ENCODE peak calls at places on chromosomes 12 and 14, in six cellular contexts. T is adrenal gland, H is uterus, E is transverse colon, V is endodermal cell, P is heart left ventricle. O is an unnamed sample. For H3K4me1 and H3K27me3, the result is how much of the 10 kb centered on the place peaks cover.

GRCh38 chr14:22837750-22838538 is 1.6 kb downstream of the MMP14 start:
- DNase-seq in H (peak), P (peak), V (peak), E (peak), T (peak), O (peak)

GRCh38 chr12:71763682-71764379 is 9.2 kb downstream of the RAB21 start:
- DNase-seq in T (peak), V (no peak), E (no peak), P (no peak), H (no peak), O (no peak)

GRCh38 chr14:80587096-80587724 is 354.3 kb downstream of the CEP128 start:
- DNase-seq in P (no peak), E (no peak), T (no peak), H (no peak), V (no peak), O (peak)

GRCh38 chr12:123071401-123072304 is 79.2 kb downstream of the PITPNM2 start:
- DNase-seq in T (no peak), H (no peak), V (no peak), E (no peak), P (no peak), O (no peak)

GRCh38 chr14:22907429-22907828 is 11.5 kb downstream of the RBM23 start:
- DNase-seq in P (no peak), H (no peak), E (no peak), V (no peak), T (no peak), O (no peak)

GRCh38 chr14:24071144-24071697 is at the start of gene CPNE6:
- DNase-seq in H (no peak), V (no peak), E (no peak), T (no peak), P (no peak), O (no peak)

GRCh38 chr14:96274122-96274910 is 18.3 kb downstream of the BDKRB1 start:
- DNase-seq in E (no peak), P (no peak), H (no peak), T (no peak), V (no peak), O (no peak)

GRCh38 chr12:49109631-49110172 is 945 bp downstream of the LMBR1L start:
- DNase-seq in V (no peak), T (no peak), P (no peak), H (no peak), E (no peak), O (no peak)

DNA sequence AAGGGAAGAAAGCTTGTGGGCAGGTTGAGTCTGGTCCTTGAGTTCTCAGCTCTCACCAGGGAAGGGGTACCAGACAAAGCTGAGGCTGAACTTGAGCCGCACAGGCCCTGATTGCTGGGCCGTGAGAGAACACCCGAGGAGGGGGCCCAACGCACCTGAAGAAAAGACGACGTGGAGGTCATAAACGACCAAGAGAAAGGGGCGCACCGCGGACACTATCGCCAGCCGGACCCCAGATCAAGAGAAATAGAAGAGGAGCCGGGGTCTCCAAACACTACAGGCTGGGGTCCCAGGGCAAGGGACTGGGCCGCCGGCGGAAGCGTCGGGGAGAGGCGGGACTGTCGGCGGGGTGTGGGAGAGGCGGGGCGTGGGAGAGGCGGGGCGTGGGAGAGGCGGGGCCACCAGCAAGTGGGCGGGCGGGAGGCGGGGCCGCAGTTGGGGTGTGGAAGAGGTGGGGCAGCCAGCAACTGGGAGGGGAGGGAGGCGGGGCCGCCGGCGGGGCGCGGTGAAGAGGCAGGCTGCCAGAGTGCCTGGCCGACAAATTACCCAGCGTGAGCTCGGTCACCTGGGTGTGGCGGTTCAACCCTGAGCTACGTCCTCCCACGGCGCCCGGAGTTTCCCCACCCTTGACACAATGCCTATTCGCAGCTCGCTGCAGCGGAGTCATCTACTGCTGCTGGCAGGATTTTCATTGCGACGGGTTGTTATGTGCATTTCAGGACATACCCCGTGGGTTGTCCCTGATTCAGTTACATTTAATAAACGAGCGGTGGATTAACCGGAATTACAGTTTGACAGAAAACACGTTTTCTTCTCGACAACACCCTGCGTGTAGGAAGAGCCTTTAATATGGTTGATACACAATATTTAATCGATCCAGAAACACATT is 15.5 kb upstream of the NEMF start:
- DNase-seq in H (peak), P (peak), V (peak), T (peak), E (peak), O (peak)
- H3K4me1 ChIP-seq in H (under half), P (under half), V (under half), T (under half), E (under half), O (under half)

GRCh38 chr14:31270196-31270772 is 62.7 kb upstream of the HECTD1 start:
- DNase-seq in V (peak), H (no peak), P (no peak), E (peak), T (no peak), O (no peak)
- TF ChIP-seq CTCF in V (peak), H (no peak), P (no peak), E (peak), T (no peak), O (peak)

DNA sequence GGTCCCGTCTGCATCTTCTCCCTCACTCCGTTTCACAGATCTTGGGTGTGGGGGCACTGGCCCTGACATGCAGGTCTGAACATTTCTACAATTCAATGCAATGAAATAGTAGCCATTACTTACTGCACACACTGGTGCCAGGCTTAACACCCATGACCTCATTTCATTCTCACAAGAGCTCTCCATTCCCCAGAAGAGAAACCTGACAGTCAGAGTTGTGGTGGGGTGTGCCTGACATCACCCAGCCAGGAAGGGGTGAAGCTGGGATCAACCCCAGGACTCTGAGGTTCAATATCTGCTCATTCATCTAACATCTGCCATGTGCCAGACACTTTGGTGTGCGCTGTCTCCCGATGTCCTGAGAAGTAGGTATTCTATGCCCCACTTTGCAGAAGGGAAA is 34.7 kb downstream of the MVK start:
- DNase-seq in P (no peak), T (no peak), V (no peak), E (no peak), H (no peak), O (no peak)
- H3K27me3 ChIP-seq in P (under half), T (under half), V (under half), E (under half), H (under half), O (half or more)

DNA sequence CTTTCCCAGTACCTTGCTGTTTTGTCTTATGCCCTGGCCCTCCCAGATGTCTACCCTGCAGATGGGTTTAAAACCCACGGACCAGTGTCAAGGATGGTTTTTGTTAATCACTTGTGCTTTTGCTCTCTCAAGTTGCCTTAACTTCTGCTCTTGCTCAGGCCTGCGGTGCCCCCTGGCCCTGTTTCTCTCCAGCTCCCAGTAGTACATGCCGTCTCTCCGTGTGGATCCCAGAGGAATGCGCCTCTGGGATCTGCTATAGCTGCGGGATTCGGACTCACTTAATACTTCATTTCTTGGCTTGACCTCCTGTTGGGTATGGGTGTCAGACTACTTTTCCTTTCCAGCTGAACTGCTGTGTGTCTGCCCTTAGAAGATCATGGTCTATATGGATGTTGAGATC is 14.5 kb downstream of the PLEKHG3 start:
- DNase-seq in E (no peak), V (peak), P (no peak), H (no peak), T (no peak), O (no peak)
- H3K4me1 ChIP-seq in E (half or more), V (under half), P (half or more), H (under half), T (under half), O (half or more)

GRCh38 chr14:40413146-40413545 is 980.9 kb upstream of the FBXO33 start:
- DNase-seq in T (no peak), P (no peak), V (no peak), E (no peak), H (no peak), O (no peak)

GRCh38 chr14:40417777-40418401 is 985.7 kb upstream of the FBXO33 start:
- DNase-seq in P (no peak), V (peak), T (peak), E (no peak), H (no peak), O (peak)
- TF ChIP-seq CTCF in P (peak), V (peak), T (peak), E (no peak), H (no peak), O (peak)

GRCh38 chr12:132204822-132205270 is 60.6 kb downstream of the NOC4L start:
- DNase-seq in T (no peak), H (no peak), P (no peak), E (no peak), V (no peak), O (no peak)

GRCh38 chr12:132208153-132208823 is 64.0 kb downstream of the NOC4L start:
- DNase-seq in E (no peak), V (no peak), H (no peak), P (no peak), T (no peak), O (no peak)

GRCh38 chr12:132205271-132206092 is 61.2 kb downstream of the NOC4L start:
- DNase-seq in P (no peak), V (no peak), T (no peak), H (no peak), E (no peak), O (no peak)

GRCh38 chr12:132206093-132206434 is 61.8 kb downstream of the NOC4L start:
- DNase-seq in H (no peak), T (no peak), P (no peak), V (no peak), E (no peak), O (no peak)

DNA sequence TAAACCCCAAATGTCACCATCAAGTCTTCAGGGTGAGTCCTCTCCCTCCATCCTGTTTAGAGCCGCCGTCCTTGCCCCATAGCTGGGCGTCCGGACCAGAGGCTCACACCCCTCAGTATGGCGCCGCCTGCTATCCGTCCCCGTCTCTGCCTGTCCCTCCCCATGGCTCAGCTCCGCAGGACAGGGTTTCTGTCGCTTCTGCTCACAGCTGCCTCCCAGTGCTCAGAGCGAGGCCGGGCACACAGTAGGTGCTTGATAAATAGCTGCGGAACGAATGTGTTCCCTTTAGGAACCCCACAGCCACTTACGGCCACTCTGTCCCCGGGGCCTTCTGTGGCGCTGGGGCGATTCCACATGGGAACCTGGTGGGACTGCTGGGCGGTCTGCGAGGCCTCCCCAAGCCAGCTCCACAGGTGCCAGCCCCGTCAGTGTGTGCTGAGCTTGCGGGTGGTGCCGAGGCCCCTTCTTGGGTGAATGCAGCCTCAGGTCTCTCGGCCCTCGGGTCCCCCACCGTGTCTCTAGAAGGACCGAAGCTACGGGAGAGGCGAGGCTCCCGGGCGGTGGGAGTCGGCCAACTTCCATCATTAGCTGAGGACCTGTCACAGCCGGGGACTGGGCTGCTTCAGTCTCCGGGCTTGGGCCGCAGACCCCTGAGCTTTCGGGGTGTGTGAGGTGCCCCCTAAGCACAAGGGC is 63.0 kb downstream of the NOC4L start:
- DNase-seq in E (no peak), P (no peak), V (no peak), H (no peak), T (no peak), O (no peak)
- H3K27me3 ChIP-seq in E (under half), P (half or more), V (under half), H (under half), T (under half), O (under half)